ENCODE peak calls at places on chromosomes 13 and 19, in five cellular contexts. I, F, E, Y and P are unnamed samples.

GRCh38 chr19:18995804-18996241 is 37.5 kb downstream of the SUGP2 start:
- DNase-seq in I (no peak), F (peak; percentile 23), E (peak; percentile 55), Y (peak; percentile 84), P (peak; percentile 35)

GRCh38 chr19:57632987-57633831 is at the start of gene ZNF211:
- DNase-seq in I (peak; percentile 93), F (peak; percentile 88), E (peak; percentile 94), Y (peak; percentile 97), P (peak; percentile 92)

GRCh38 chr13:40508112-40508511 is 158.3 kb downstream of the FOXO1 start:
- DNase-seq in I (no peak), F (no peak), E (no peak), Y (no peak), P (no peak)

GRCh38 chr19:4547303-4548237 is 7.7 kb upstream of the LRG1 start:
- DNase-seq in I (no peak), F (no peak), E (no peak), Y (peak; percentile 74), P (peak; percentile 60)

GRCh38 chr19:2590630-2591399 is 111.7 kb downstream of the GNG7 start:
- DNase-seq in I (peak; percentile 12), F (no peak), E (no peak), Y (no peak), P (no peak)

GRCh38 chr19:29714371-29714952 is 599 bp downstream of the C19orf12 start:
- DNase-seq in I (no peak), F (no peak), E (no peak), Y (no peak), P (no peak)

GRCh38 chr13:46903748-46904147 is 6.9 kb upstream of the HTR2A start:
- DNase-seq in I (no peak), F (no peak), E (no peak), Y (no peak), P (no peak)

GRCh38 chr13:19818223-19818842 is 35.6 kb upstream of the PSPC1 start:
- DNase-seq in I (peak; percentile 51), F (peak; percentile 65), E (peak; percentile 90), Y (peak; percentile 58), P (peak; percentile 45)

GRCh38 chr13:26653310-26653709 is 95.8 kb downstream of the WASF3 start:
- DNase-seq in I (no peak), F (no peak), E (no peak), Y (no peak), P (no peak)

GRCh38 chr19:19459707-19460251 is 54.3 kb downstream of the GATAD2A start:
- DNase-seq in I (no peak), F (no peak), E (peak; percentile 28), Y (peak; percentile 87), P (peak; percentile 41)

GRCh38 chr13:42807866-42808265 is 26.5 kb downstream of the FAM216B start:
- DNase-seq in I (no peak), F (no peak), E (no peak), Y (no peak), P (no peak)

GRCh38 chr19:10672529-10673150 is 18.5 kb downstream of the ILF3 start:
- DNase-seq in I (no peak), F (no peak), E (peak; percentile 46), Y (no peak), P (no peak)

GRCh38 chr13:71290963-71291937 is 575.8 kb downstream of the DACH1 start:
- DNase-seq in I (no peak), F (no peak), E (peak; percentile 2), Y (peak; percentile 63), P (no peak)

GRCh38 chr13:24680258-24680920 is at the start of gene ATP12A:
- DNase-seq in I (peak; percentile 66), F (no peak), E (peak; percentile 57), Y (no peak), P (peak; percentile 35)

GRCh38 chr13:113049521-113049941 is 56.1 kb upstream of the F7 start:
- DNase-seq in I (no peak), F (no peak), E (no peak), Y (peak; percentile 68), P (no peak)

GRCh38 chr13:36297600-36298338 is at the start of gene CCDC169:
- DNase-seq in I (peak; percentile 60), F (no peak), E (peak; percentile 78), Y (peak; percentile 78), P (peak; percentile 77)

GRCh38 chr13:29543230-29544215 is 52.0 kb downstream of the SLC7A1 start:
- DNase-seq in I (peak; percentile 81), F (no peak), E (no peak), Y (no peak), P (no peak)

GRCh38 chr13:43107780-43108179 is 84.4 kb downstream of the DNAJC15 start:
- DNase-seq in I (no peak), F (no peak), E (no peak), Y (no peak), P (no peak)

GRCh38 chr19:58476498-58477015 is 405 bp downstream of the ZNF446 start:
- DNase-seq in I (no peak), F (no peak), E (no peak), Y (peak; percentile 73), P (no peak)

GRCh38 chr19:41861098-41861768 is 1.2 kb downstream of the RPS19 start:
- DNase-seq in I (no peak), F (no peak), E (no peak), Y (no peak), P (no peak)

GRCh38 chr13:94996445-94996844 is 284.1 kb upstream of the SOX21 start:
- DNase-seq in I (no peak), F (no peak), E (no peak), Y (no peak), P (no peak)

GRCh38 chr19:55266840-55267239 is 8.0 kb upstream of the PPP6R1 start:
- DNase-seq in I (no peak), F (no peak), E (no peak), Y (no peak), P (no peak)

GRCh38 chr19:55272142-55272541 is 7.8 kb downstream of the HSPBP1 start:
- DNase-seq in I (no peak), F (no peak), E (no peak), Y (no peak), P (no peak)

GRCh38 chr19:55273978-55274707 is 5.8 kb downstream of the HSPBP1 start:
- DNase-seq in I (no peak), F (no peak), E (no peak), Y (no peak), P (no peak)

GRCh38 chr19:55269299-55269698 is 10.5 kb upstream of the PPP6R1 start:
- DNase-seq in I (no peak), F (no peak), E (no peak), Y (no peak), P (no peak)

GRCh38 chr19:55270172-55270942 is 9.6 kb downstream of the HSPBP1 start:
- DNase-seq in I (no peak), F (no peak), E (no peak), Y (no peak), P (no peak)
- TF ChIP-seq POLR2A in I (no peak), F (no peak), E (no peak), Y (no peak), P (no peak)

GRCh38 chr19:51796195-51796679 is 1.3 kb downstream of the FPR3 start:
- DNase-seq in I (no peak), F (no peak), E (peak; percentile 15), Y (no peak), P (no peak)
- TF ChIP-seq POLR2A in I (no peak), F (no peak), E (no peak), Y (peak; percentile 16), P (no peak)

DNA sequence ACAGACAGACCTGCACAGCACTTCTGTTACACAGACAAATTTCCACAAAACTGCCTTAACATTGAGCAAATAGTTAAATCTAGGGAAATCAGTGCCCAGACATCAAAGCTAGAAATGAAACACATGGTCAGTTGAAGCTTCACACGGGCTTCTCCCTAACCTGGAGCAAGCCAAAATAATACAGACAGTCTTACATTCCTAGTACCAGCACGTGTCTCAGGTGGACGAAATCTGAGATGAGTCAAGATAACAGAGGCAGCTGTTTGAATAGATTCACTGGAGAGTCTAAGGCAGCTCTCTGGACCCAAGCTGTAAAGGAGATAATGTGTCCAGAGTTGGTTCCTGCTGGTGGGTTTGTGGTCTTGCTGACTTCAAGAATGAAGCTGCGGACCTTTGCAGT is 4.1 kb upstream of the ZNF699 start:
- DNase-seq in I (no peak), F (no peak), E (no peak), Y (no peak), P (no peak)
- TF ChIP-seq POLR2A in I (no peak), F (no peak), E (no peak), Y (no peak), P (no peak)

GRCh38 chr19:14031719-14032480 is at the start of gene IL27RA:
- DNase-seq in I (peak; percentile 72), F (no peak), E (peak; percentile 60), Y (peak; percentile 57), P (peak; percentile 64)
- TF ChIP-seq POLR2A in I (no peak), F (no peak), E (no peak), Y (no peak), P (no peak)

GRCh38 chr19:27846944-27847343 is 1366.0 kb downstream of the UQCRFS1 start:
- DNase-seq in I (no peak), F (no peak), E (no peak), Y (no peak), P (no peak)
- TF ChIP-seq POLR2A in I (no peak), F (no peak), E (no peak), Y (no peak), P (no peak)